ENCODE peak calls at places on chromosomes 12 and 14, in six cellular contexts. One of them, this sample, is unnamed.
A peak's percentile ranks its signal among the peaks of the same experiment; 100 is the strongest.

GRCh38 chr12:88552672-88553079 is 27.6 kb downstream of the KITLG start:
- DNase-seq in astrocyte of the spinal cord: peak; percentile 57
- DNase-seq in fibroblast of mammary gland: peak; percentile 59
- DNase-seq in NCI-H2081: no peak
- DNase-seq in activated T-cell treated with anti-CD3 and anti-CD28 coated beads, Interleukin-2, amount 50 U/mL, for 72 hours: no peak
- DNase-seq in NCI-H1694: no peak
- DNase-seq in this sample: no peak

GRCh38 chr14:52267501-52268190 is at the start of gene PTGDR:
- DNase-seq in activated T-cell treated with anti-CD3 and anti-CD28 coated beads, Interleukin-2, amount 50 U/mL, for 72 hours: peak; percentile 20
- DNase-seq in astrocyte of the spinal cord: peak; percentile 33
- DNase-seq in NCI-H2081: no peak
- DNase-seq in NCI-H1694: no peak
- DNase-seq in fibroblast of mammary gland: peak; percentile 52
- DNase-seq in this sample: no peak

GRCh38 chr12:71763682-71764379 is 9.2 kb downstream of the RAB21 start:
- DNase-seq in astrocyte of the spinal cord: peak; percentile 73
- DNase-seq in NCI-H2081: no peak
- DNase-seq in fibroblast of mammary gland: peak; percentile 81
- DNase-seq in activated T-cell treated with anti-CD3 and anti-CD28 coated beads, Interleukin-2, amount 50 U/mL, for 72 hours: no peak
- DNase-seq in NCI-H1694: no peak
- DNase-seq in this sample: no peak

GRCh38 chr14:64845878-64846277 is 33.8 kb downstream of the SPTB start:
- DNase-seq in NCI-H1694: no peak
- DNase-seq in astrocyte of the spinal cord: peak; percentile 56
- DNase-seq in fibroblast of mammary gland: peak; percentile 3
- DNase-seq in activated T-cell treated with anti-CD3 and anti-CD28 coated beads, Interleukin-2, amount 50 U/mL, for 72 hours: no peak
- DNase-seq in NCI-H2081: no peak
- DNase-seq in this sample: no peak

GRCh38 chr12:34405286-34406227 is 383.3 kb downstream of the ALG10 start:
- DNase-seq in fibroblast of mammary gland: no peak
- DNase-seq in astrocyte of the spinal cord: no peak
- DNase-seq in NCI-H1694: no peak
- DNase-seq in activated T-cell treated with anti-CD3 and anti-CD28 coated beads, Interleukin-2, amount 50 U/mL, for 72 hours: no peak
- DNase-seq in NCI-H2081: no peak
- DNase-seq in this sample: no peak

GRCh38 chr12:130552483-130552996 is 163.6 kb downstream of the RIMBP2 start:
- DNase-seq in activated T-cell treated with anti-CD3 and anti-CD28 coated beads, Interleukin-2, amount 50 U/mL, for 72 hours: no peak
- DNase-seq in fibroblast of mammary gland: no peak
- DNase-seq in astrocyte of the spinal cord: no peak
- DNase-seq in NCI-H1694: no peak
- DNase-seq in NCI-H2081: no peak
- DNase-seq in this sample: no peak

GRCh38 chr12:104372048-104372720 is 68.6 kb downstream of the EID3 start:
- DNase-seq in fibroblast of mammary gland: no peak
- DNase-seq in activated T-cell treated with anti-CD3 and anti-CD28 coated beads, Interleukin-2, amount 50 U/mL, for 72 hours: peak; percentile 64
- DNase-seq in astrocyte of the spinal cord: no peak
- DNase-seq in NCI-H1694: no peak
- DNase-seq in NCI-H2081: no peak
- DNase-seq in this sample: no peak

GRCh38 chr12:117120787-117121186 is 21.6 kb upstream of the TESC start:
- DNase-seq in astrocyte of the spinal cord: no peak
- DNase-seq in activated T-cell treated with anti-CD3 and anti-CD28 coated beads, Interleukin-2, amount 50 U/mL, for 72 hours: no peak
- DNase-seq in fibroblast of mammary gland: no peak
- DNase-seq in NCI-H1694: peak; percentile 96
- DNase-seq in NCI-H2081: peak; percentile 15
- DNase-seq in this sample: peak; percentile 13

GRCh38 chr12:57890191-57891120 is 43.9 kb upstream of the CTDSP2 start:
- DNase-seq in NCI-H2081: peak; percentile 25
- DNase-seq in fibroblast of mammary gland: peak; percentile 68
- DNase-seq in NCI-H1694: no peak
- DNase-seq in activated T-cell treated with anti-CD3 and anti-CD28 coated beads, Interleukin-2, amount 50 U/mL, for 72 hours: no peak
- DNase-seq in astrocyte of the spinal cord: peak; percentile 34
- DNase-seq in this sample: no peak

GRCh38 chr12:62986844-62987243 is 51.9 kb upstream of the PPM1H start:
- DNase-seq in NCI-H1694: no peak
- DNase-seq in fibroblast of mammary gland: no peak
- DNase-seq in NCI-H2081: no peak
- DNase-seq in astrocyte of the spinal cord: no peak
- DNase-seq in activated T-cell treated with anti-CD3 and anti-CD28 coated beads, Interleukin-2, amount 50 U/mL, for 72 hours: no peak
- DNase-seq in this sample: no peak

GRCh38 chr14:96914729-96915128 is 117.5 kb downstream of the VRK1 start:
- DNase-seq in NCI-H2081: no peak
- DNase-seq in fibroblast of mammary gland: no peak
- DNase-seq in NCI-H1694: no peak
- DNase-seq in activated T-cell treated with anti-CD3 and anti-CD28 coated beads, Interleukin-2, amount 50 U/mL, for 72 hours: no peak
- DNase-seq in astrocyte of the spinal cord: no peak
- DNase-seq in this sample: no peak

GRCh38 chr12:52644078-52644415 is 8.0 kb downstream of the KRT2 start:
- DNase-seq in NCI-H1694: no peak
- DNase-seq in fibroblast of mammary gland: no peak
- DNase-seq in activated T-cell treated with anti-CD3 and anti-CD28 coated beads, Interleukin-2, amount 50 U/mL, for 72 hours: no peak
- DNase-seq in NCI-H2081: no peak
- DNase-seq in astrocyte of the spinal cord: no peak
- DNase-seq in this sample: no peak

GRCh38 chr12:45309826-45310626 is 94.1 kb downstream of the ANO6 start:
- DNase-seq in activated T-cell treated with anti-CD3 and anti-CD28 coated beads, Interleukin-2, amount 50 U/mL, for 72 hours: no peak
- DNase-seq in NCI-H1694: no peak
- DNase-seq in astrocyte of the spinal cord: peak; percentile 36
- DNase-seq in NCI-H2081: no peak
- DNase-seq in fibroblast of mammary gland: peak; percentile 38
- DNase-seq in this sample: no peak

GRCh38 chr12:119148049-119148448 is 30.7 kb upstream of the HSPB8 start:
- DNase-seq in NCI-H2081: no peak
- DNase-seq in activated T-cell treated with anti-CD3 and anti-CD28 coated beads, Interleukin-2, amount 50 U/mL, for 72 hours: no peak
- DNase-seq in fibroblast of mammary gland: no peak
- DNase-seq in NCI-H1694: no peak
- DNase-seq in astrocyte of the spinal cord: no peak
- DNase-seq in this sample: no peak

GRCh38 chr14:91801358-91801757 is 66.0 kb downstream of the TC2N start:
- DNase-seq in astrocyte of the spinal cord: no peak
- DNase-seq in fibroblast of mammary gland: no peak
- DNase-seq in NCI-H2081: no peak
- DNase-seq in NCI-H1694: no peak
- DNase-seq in activated T-cell treated with anti-CD3 and anti-CD28 coated beads, Interleukin-2, amount 50 U/mL, for 72 hours: no peak
- DNase-seq in this sample: no peak

GRCh38 chr14:91140672-91141071 is 26.8 kb downstream of the DGLUCY start:
- DNase-seq in astrocyte of the spinal cord: peak; percentile 22
- DNase-seq in activated T-cell treated with anti-CD3 and anti-CD28 coated beads, Interleukin-2, amount 50 U/mL, for 72 hours: no peak
- DNase-seq in NCI-H1694: peak; percentile 59
- DNase-seq in fibroblast of mammary gland: peak; percentile 34
- DNase-seq in NCI-H2081: peak; percentile 42
- DNase-seq in this sample: peak; percentile 28

GRCh38 chr14:42523656-42524055 is 917.0 kb downstream of the LRFN5 start:
- DNase-seq in NCI-H2081: no peak
- DNase-seq in astrocyte of the spinal cord: peak; percentile 15
- DNase-seq in activated T-cell treated with anti-CD3 and anti-CD28 coated beads, Interleukin-2, amount 50 U/mL, for 72 hours: no peak
- DNase-seq in NCI-H1694: peak; percentile 94
- DNase-seq in fibroblast of mammary gland: peak; percentile 2
- DNase-seq in this sample: no peak

GRCh38 chr14:105281354-105282097 is 19.3 kb downstream of the BRF1 start:
- DNase-seq in fibroblast of mammary gland: peak; percentile 77
- DNase-seq in astrocyte of the spinal cord: peak; percentile 72
- DNase-seq in NCI-H2081: peak; percentile 9
- DNase-seq in NCI-H1694: peak; percentile 94
- DNase-seq in activated T-cell treated with anti-CD3 and anti-CD28 coated beads, Interleukin-2, amount 50 U/mL, for 72 hours: no peak
- DNase-seq in this sample: no peak

GRCh38 chr14:75972729-75973480 is 8.9 kb downstream of the TGFB3 start:
- DNase-seq in fibroblast of mammary gland: no peak
- DNase-seq in activated T-cell treated with anti-CD3 and anti-CD28 coated beads, Interleukin-2, amount 50 U/mL, for 72 hours: no peak
- DNase-seq in NCI-H1694: peak; percentile 93
- DNase-seq in NCI-H2081: no peak
- DNase-seq in astrocyte of the spinal cord: no peak
- DNase-seq in this sample: peak; percentile 45

GRCh38 chr12:108939594-108939993 is 59.7 kb downstream of the DAO start:
- DNase-seq in astrocyte of the spinal cord: peak; percentile 6
- DNase-seq in fibroblast of mammary gland: peak; percentile 11
- DNase-seq in NCI-H2081: no peak
- DNase-seq in activated T-cell treated with anti-CD3 and anti-CD28 coated beads, Interleukin-2, amount 50 U/mL, for 72 hours: no peak
- DNase-seq in NCI-H1694: no peak
- DNase-seq in this sample: no peak

GRCh38 chr14:68361231-68361630 is 431.6 kb downstream of the ZFP36L1 start:
- DNase-seq in astrocyte of the spinal cord: peak; percentile 95
- DNase-seq in NCI-H2081: no peak
- DNase-seq in activated T-cell treated with anti-CD3 and anti-CD28 coated beads, Interleukin-2, amount 50 U/mL, for 72 hours: no peak
- DNase-seq in NCI-H1694: no peak
- DNase-seq in fibroblast of mammary gland: peak; percentile 72
- DNase-seq in this sample: no peak

GRCh38 chr14:43914041-43914693 is 592.9 kb downstream of the FSCB start:
- DNase-seq in astrocyte of the spinal cord: no peak
- DNase-seq in NCI-H1694: no peak
- DNase-seq in activated T-cell treated with anti-CD3 and anti-CD28 coated beads, Interleukin-2, amount 50 U/mL, for 72 hours: no peak
- DNase-seq in NCI-H2081: no peak
- DNase-seq in fibroblast of mammary gland: no peak
- DNase-seq in this sample: no peak

GRCh38 chr14:76490735-76491134 is 114.8 kb downstream of the ESRRB start:
- DNase-seq in NCI-H1694: no peak
- DNase-seq in activated T-cell treated with anti-CD3 and anti-CD28 coated beads, Interleukin-2, amount 50 U/mL, for 72 hours: no peak
- DNase-seq in astrocyte of the spinal cord: no peak
- DNase-seq in fibroblast of mammary gland: no peak
- DNase-seq in NCI-H2081: no peak
- DNase-seq in this sample: no peak

GRCh38 chr14:50395448-50395847 is 1.2 kb downstream of the CDKL1 start:
- DNase-seq in NCI-H1694: no peak
- DNase-seq in fibroblast of mammary gland: peak; percentile 42
- DNase-seq in astrocyte of the spinal cord: no peak
- DNase-seq in NCI-H2081: no peak
- DNase-seq in activated T-cell treated with anti-CD3 and anti-CD28 coated beads, Interleukin-2, amount 50 U/mL, for 72 hours: no peak
- DNase-seq in this sample: no peak

This sample was measured in NCI-H146.